ENCODE peak calls at places on chromosomes 12 and 14, in eight cellular contexts. U is fibroblast of lung, N is H1, P is PC-9, M is PC-3, A is astrocyte, T is GM12878, L is K562. S is an unnamed sample. For H3K4me1, the result is how much of the 10 kb centered on the place peaks cover.

GRCh38 chr14:99402283-99402648 is 78.4 kb downstream of the SETD3 start:
- DNase-seq in L (no peak), M (no peak), T (no peak), A (no peak), U (no peak), P (no peak), N (no peak), S (no peak)

GRCh38 chr12:18970603-18971002 is 158.9 kb upstream of the PLEKHA5 start:
- DNase-seq in L (peak), U (no peak), A (peak), N (no peak), T (no peak), P (no peak), M (no peak), S (no peak)

GRCh38 chr12:124994435-124994975 is 1.1 kb downstream of the BRI3BP start:
- DNase-seq in U (no peak), P (no peak), A (peak), T (no peak), L (no peak), N (no peak), M (peak), S (peak)

GRCh38 chr12:52873832-52874572 is 25.2 kb upstream of the KRT78 start:
- DNase-seq in U (peak), L (peak), N (peak), M (peak), P (peak), T (no peak), A (peak), S (peak)

GRCh38 chr14:92726135-92726932 is 22.1 kb downstream of the LGMN start:
- DNase-seq in L (peak), A (peak), U (peak), P (peak), T (no peak), N (no peak), M (peak), S (no peak)

GRCh38 chr14:35229495-35230089 is 62.6 kb upstream of the PSMA6 start:
- DNase-seq in T (no peak), P (no peak), A (no peak), L (peak), M (peak), N (no peak), U (peak), S (no peak)

GRCh38 chr12:27474344-27474743 is 27.8 kb downstream of the SMCO2 start:
- DNase-seq in A (peak), U (peak), L (no peak), T (no peak), M (peak), N (no peak), P (no peak), S (no peak)

GRCh38 chr14:74491952-74492351 is 1.2 kb downstream of the NPC2 start:
- DNase-seq in N (no peak), L (no peak), M (peak), U (peak), A (no peak), P (peak), T (no peak), S (peak)

GRCh38 chr12:46267618-46268348 is 1.1 kb downstream of the SLC38A1 start:
- DNase-seq in T (no peak), M (peak), U (peak), L (peak), P (no peak), A (peak), N (peak), S (peak)

GRCh38 chr12:124469193-124469888 is 98.1 kb downstream of the NCOR2 start:
- DNase-seq in N (peak), T (no peak), A (no peak), U (peak), L (peak), P (no peak), M (peak), S (peak)

GRCh38 chr12:110199360-110200123 is 75.4 kb downstream of the IFT81 start:
- DNase-seq in T (peak), U (peak), A (peak), L (no peak), N (no peak), P (no peak), M (peak), S (no peak)

GRCh38 chr12:114954626-114955025 is 270.7 kb upstream of the TBX3 start:
- DNase-seq in T (no peak), N (no peak), M (no peak), A (no peak), P (no peak), U (peak), L (no peak), S (no peak)

GRCh38 chr14:33670235-33670634 is 280.6 kb downstream of the EGLN3 start:
- DNase-seq in N (no peak), P (no peak), T (no peak), A (no peak), L (no peak), U (no peak), M (no peak), S (no peak)

GRCh38 chr14:71803539-71804260 is 128.5 kb upstream of the RGS6 start:
- DNase-seq in U (no peak), N (no peak), P (peak), L (no peak), T (no peak), M (peak), A (peak), S (no peak)

GRCh38 chr14:52913271-52913670 is 37.6 kb downstream of the FERMT2 start:
- DNase-seq in P (no peak), A (peak), U (no peak), M (no peak), N (no peak), T (no peak), L (no peak), S (no peak)

GRCh38 chr14:89504602-89505320 is 87.7 kb upstream of the FOXN3 start:
- DNase-seq in N (peak), A (peak), P (no peak), L (no peak), M (peak), U (peak), T (peak), S (no peak)

GRCh38 chr14:49621114-49621881 is 699 bp downstream of the MGAT2 start:
- DNase-seq in M (peak), P (no peak), L (no peak), T (no peak), N (no peak), U (peak), A (peak), S (peak)

GRCh38 chr12:88836156-88836555 is 255.9 kb upstream of the KITLG start:
- DNase-seq in T (no peak), L (no peak), A (no peak), N (no peak), U (no peak), P (peak), M (peak), S (no peak)

GRCh38 chr14:43244142-43244625 is 1262.9 kb downstream of the FSCB start:
- DNase-seq in P (no peak), U (no peak), M (no peak), A (no peak), T (no peak), L (no peak), N (no peak), S (no peak)

GRCh38 chr14:66228267-66228970 is 257.8 kb upstream of the CCDC196 start:
- DNase-seq in A (peak), P (no peak), T (no peak), L (no peak), N (no peak), U (peak), M (peak), S (no peak)

GRCh38 chr12:45369065-45369464 is 153.2 kb downstream of the ANO6 start:
- DNase-seq in L (no peak), N (no peak), T (no peak), U (peak), A (peak), M (peak), P (no peak), S (no peak)

GRCh38 chr14:95468416-95469133 is 47.9 kb downstream of the SYNE3 start:
- DNase-seq in N (no peak), M (peak), T (no peak), U (no peak), P (peak), L (no peak), A (no peak), S (no peak)

GRCh38 chr12:69897744-69898143 is 72.7 kb downstream of the MYRFL start:
- DNase-seq in U (peak), T (no peak), L (no peak), P (peak), M (peak), A (peak), N (no peak), S (no peak)

GRCh38 chr12:16880864-16881285 is 274.9 kb upstream of the LMO3 start:
- DNase-seq in P (no peak), A (no peak), N (peak), L (no peak), M (no peak), T (no peak), U (no peak), S (peak)

GRCh38 chr12:53569174-53569557 is 57.0 kb downstream of the ATF7 start:
- DNase-seq in M (peak), N (no peak), T (no peak), P (no peak), A (peak), L (no peak), U (peak), S (no peak)

GRCh38 chr14:72217164-72217563 is 284.9 kb downstream of the RGS6 start:
- DNase-seq in A (peak), U (no peak), N (no peak), P (no peak), T (no peak), L (no peak), M (no peak), S (no peak)

GRCh38 chr14:98137626-98138025 is 1134.4 kb downstream of the BCL11B start:
- DNase-seq in A (no peak), U (no peak), N (no peak), M (no peak), T (no peak), P (no peak), L (no peak), S (no peak)

GRCh38 chr12:94762259-94762942 is 112.0 kb upstream of the TMCC3 start:
- DNase-seq in M (peak), A (no peak), L (no peak), T (peak), P (peak), U (no peak), N (no peak), S (no peak)

GRCh38 chr12:11812558-11813421 is 163.3 kb downstream of the ETV6 start:
- DNase-seq in T (no peak), L (no peak), A (no peak), M (no peak), P (no peak), U (no peak), N (peak), S (peak)

GRCh38 chr12:4172999-4173398 is 100.6 kb upstream of the CCND2 start:
- DNase-seq in U (peak), M (no peak), T (no peak), P (no peak), N (peak), A (peak), L (no peak), S (no peak)

GRCh38 chr12:125140918-125141573 is 75.8 kb downstream of the AACS start:
- DNase-seq in A (peak), M (peak), U (peak), N (no peak), T (no peak), P (peak), L (no peak), S (no peak)

GRCh38 chr12:121513464-121514183 is 67.2 kb downstream of the KDM2B start:
- DNase-seq in A (no peak), N (peak), L (peak), T (no peak), P (peak), M (peak), U (no peak), S (peak)

GRCh38 chr12:31749024-31749704 is 20.3 kb upstream of the AMN1 start:
- DNase-seq in M (peak), L (peak), A (peak), N (no peak), T (peak), P (peak), U (peak), S (no peak)

GRCh38 chr12:87599459-87599858 is 429.7 kb downstream of the C12orf50 start:
- DNase-seq in T (no peak), L (no peak), P (no peak), M (no peak), U (no peak), N (no peak), A (no peak), S (no peak)

GRCh38 chr14:101563654-101564443 is 2.6 kb downstream of the DIO3 start:
- DNase-seq in M (no peak), U (no peak), A (no peak), P (no peak), L (no peak), T (no peak), N (peak), S (peak)

GRCh38 chr14:24813819-24814259 is 179.8 kb upstream of the GZMB start:
- DNase-seq in U (no peak), M (no peak), N (no peak), A (no peak), L (no peak), P (no peak), T (no peak), S (no peak)
- H3K4me1 ChIP-seq in U (under half), M (under half), N (under half), A (under half), L (under half), P (under half), T (under half), S (under half)

GRCh38 chr14:68639518-68640292 is 153.2 kb downstream of the ZFP36L1 start:
- DNase-seq in N (peak), L (no peak), A (no peak), U (no peak), M (no peak), P (peak), T (no peak), S (no peak)

GRCh38 chr14:68637106-68638021 is 155.5 kb downstream of the ZFP36L1 start:
- DNase-seq in A (peak), P (peak), L (no peak), U (peak), M (no peak), N (peak), T (no peak), S (no peak)

GRCh38 chr14:68638056-68638816 is 154.6 kb downstream of the ZFP36L1 start:
- DNase-seq in U (peak), P (peak), L (no peak), M (no peak), T (no peak), N (peak), A (no peak), S (no peak)

GRCh38 chr14:68640293-68640574 is 152.6 kb downstream of the ZFP36L1 start:
- DNase-seq in T (no peak), M (no peak), L (no peak), U (no peak), A (no peak), P (no peak), N (no peak), S (no peak)

GRCh38 chr14:68638817-68639517 is 153.9 kb downstream of the ZFP36L1 start:
- DNase-seq in L (no peak), T (no peak), A (no peak), U (no peak), P (peak), N (peak), M (no peak), S (no peak)
- H3K4me3 ChIP-seq in L (no peak), T (no peak), A (no peak), U (no peak), P (no peak), N (no peak), M (no peak), S (no peak)

GRCh38 chr14:23117371-23118020 is 1.6 kb downstream of the CEBPE start:
- DNase-seq in U (no peak), P (no peak), N (no peak), M (no peak), T (no peak), A (no peak), L (no peak), S (no peak)

GRCh38 chr14:23118506-23119361 is at the start of gene CEBPE:
- DNase-seq in N (no peak), L (no peak), T (no peak), U (no peak), M (no peak), P (no peak), A (no peak), S (no peak)

GRCh38 chr14:23120405-23121251 is 1.6 kb upstream of the CEBPE start:
- DNase-seq in U (peak), P (peak), A (peak), L (peak), M (peak), N (peak), T (peak), S (peak)

GRCh38 chr14:23121401-23121800 is 2.3 kb upstream of the CEBPE start:
- DNase-seq in M (peak), P (no peak), T (no peak), U (peak), L (no peak), N (no peak), A (peak), S (peak)

DNA sequence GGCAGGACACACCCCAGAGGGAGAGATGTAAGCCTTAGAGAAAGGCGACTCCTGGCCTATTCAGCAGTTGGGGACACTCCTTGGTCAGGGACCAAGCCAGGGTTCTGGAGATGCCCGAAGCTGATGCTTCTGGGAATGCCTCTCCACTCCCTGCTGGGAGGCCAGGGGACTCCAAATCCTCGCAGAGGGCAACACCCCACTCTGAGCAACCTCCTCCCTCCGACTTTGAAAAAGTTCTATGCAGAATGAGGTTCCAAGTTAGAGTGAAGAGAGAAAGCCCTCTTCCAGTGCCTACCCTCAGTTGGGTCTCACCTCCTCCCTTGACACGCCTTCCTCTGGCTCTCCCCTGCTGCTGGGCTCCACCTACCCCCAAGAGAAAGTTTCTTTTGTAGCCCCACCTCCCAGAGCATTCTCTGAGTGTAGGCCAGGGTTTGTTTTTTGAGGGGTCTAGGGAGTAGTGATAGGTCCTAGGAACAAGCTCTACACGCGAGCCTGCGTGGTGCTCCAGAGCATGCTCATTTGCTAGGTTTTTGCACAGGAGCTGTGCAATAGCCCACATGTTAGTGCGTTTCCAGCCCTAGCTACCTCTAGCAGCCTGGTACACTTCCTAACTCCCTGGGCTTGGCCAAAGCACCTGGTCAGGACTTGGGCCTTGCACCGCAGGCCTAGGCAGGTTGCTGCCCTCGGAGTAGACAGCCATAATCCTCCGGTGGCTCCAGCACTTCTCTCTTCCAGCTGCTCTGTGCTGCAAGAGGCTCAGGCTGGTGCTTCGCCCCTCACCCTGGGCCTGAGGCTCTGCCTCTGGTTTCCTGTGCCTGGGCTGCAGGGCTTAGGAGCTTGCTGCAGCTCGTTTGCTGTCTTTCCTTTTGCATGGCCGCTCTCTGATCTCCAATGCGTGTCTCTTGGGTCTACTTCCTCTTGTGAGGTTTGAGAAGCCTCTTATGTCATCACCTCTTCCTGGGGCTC is 590 bp upstream of the CEBPE start:
- DNase-seq in L (no peak), U (no peak), T (no peak), M (no peak), P (no peak), A (no peak), N (no peak), S (peak)
- TF ChIP-seq EZH2 in L (no peak), U (no peak), T (no peak), M (no peak), P (no peak), A (no peak), N (no peak), S (no peak)

DNA sequence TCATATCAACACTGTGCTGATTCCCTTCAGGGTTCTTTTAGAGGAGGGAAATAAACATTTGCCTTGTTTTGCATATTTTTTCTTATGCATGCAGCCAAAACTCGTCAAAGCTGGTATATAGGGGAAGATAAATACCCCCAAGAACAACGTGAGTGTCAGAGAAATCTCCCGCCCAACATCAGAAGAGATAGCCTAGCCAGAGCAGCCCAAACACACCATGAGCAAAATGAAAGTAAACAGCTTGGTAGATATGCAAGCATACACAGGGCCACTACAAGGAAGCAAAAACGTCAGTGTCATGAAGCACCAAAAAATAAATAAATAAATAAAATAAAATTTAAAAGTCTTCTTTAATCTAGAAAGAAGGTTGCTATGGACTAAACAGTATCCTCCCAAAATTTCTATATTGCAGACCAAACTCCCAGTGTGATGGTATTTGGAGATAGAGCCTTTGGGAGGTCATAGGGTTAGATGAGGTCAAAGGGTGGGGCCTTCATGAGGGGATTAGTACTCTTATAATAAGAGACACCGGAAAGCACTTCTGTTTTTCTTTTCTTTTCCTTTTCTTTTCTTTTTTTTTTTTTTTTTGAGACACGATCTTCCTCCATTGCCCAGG is 22.2 kb downstream of the EIF5 start:
- DNase-seq in N (no peak), U (peak), L (no peak), T (no peak), P (no peak), M (no peak), A (no peak), S (no peak)
- H3K4me1 ChIP-seq in N (under half), U (under half), L (under half), T (under half), P (under half), M (under half), A (under half), S (under half)

GRCh38 chr12:10214131-10214876 is 1.6 kb downstream of the GABARAPL1 start:
- DNase-seq in M (peak), P (peak), A (peak), N (no peak), L (no peak), U (peak), T (no peak), S (peak)
- H3K4me3 ChIP-seq in M (peak), P (peak), A (peak), N (peak), L (peak), U (peak), T (peak), S (peak)

DNA sequence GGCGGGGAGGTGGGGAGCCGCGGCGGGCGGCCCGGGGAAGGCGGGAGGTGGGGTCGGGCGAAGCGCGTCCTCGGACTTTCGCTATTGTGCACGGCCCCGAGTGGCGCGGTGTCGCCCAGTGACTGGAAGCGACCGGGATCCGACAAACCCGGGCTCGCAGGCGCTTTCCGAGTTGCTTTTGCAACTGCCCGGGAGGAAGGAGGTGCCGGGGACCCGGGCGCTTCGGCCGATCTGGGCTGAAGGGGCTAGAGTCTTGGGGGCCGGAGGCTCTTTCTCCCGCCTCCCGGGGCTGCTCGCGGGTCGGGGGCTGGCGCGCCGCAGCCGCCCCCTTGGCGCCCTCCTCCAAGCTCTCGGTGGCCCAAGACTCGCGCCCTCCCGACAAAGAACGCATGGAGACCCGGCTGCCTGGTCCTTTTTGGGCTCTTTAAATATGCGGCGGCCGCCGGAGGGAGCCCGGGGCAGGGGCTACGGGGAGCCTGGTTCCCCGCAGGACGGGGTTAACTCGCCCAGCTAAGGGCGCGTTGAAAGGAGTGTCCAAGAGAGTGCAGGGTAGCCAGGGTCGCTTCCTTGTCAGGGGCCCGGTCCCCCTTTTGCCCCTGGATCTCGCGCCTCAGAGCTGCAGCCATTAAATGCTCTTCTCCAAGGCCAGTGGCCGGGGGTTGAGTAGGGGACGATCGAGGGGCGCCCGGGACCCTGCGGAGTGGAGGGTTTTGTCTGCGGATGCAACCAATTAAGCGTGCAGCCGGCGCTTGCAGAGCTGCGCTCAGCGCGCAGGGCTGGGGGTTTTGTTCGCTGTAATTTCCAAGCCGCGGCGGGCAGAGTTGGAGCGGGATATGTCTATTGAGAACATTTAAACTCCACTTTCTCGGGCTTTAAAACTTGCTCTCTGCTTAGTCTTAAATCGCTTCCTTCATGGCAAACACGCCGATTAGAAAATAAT is 1.6 kb downstream of the HMGA2 start:
- DNase-seq in L (no peak), P (no peak), U (peak), T (no peak), N (peak), A (peak), M (peak), S (peak)
- TF ChIP-seq EZH2 in L (no peak), P (no peak), U (no peak), T (no peak), N (peak), A (no peak), M (no peak), S (no peak)